ENCODE peak calls at places on chromosomes 7 and 10, in ten cellular contexts. I is heart left ventricle, B is IMR-90, L is adrenal gland, Y is prostate gland, F is ovary, P is upper lobe of left lung, E is transverse colon, Q is body of pancreas, V is sigmoid colon. J is an unnamed sample. For H3K4me1, the result is how much of the 10 kb centered on the place peaks cover.

GRCh38 chr10:44593952-44594351 is 209.1 kb upstream of the CXCL12 start:
- DNase-seq in P (no peak), I (no peak), V (no peak), Y (no peak), F (no peak), L (no peak), B (no peak), E (no peak), Q (peak), J (no peak)

GRCh38 chr7:114979388-114979787 is 57.5 kb downstream of the MDFIC start:
- DNase-seq in F (peak), L (peak), P (no peak), E (no peak), B (peak), I (no peak), Q (peak), V (peak), Y (no peak), J (no peak)

GRCh38 chr7:5143106-5143505 is 46.9 kb upstream of the WIPI2 start:
- DNase-seq in L (no peak), Q (no peak), I (no peak), E (no peak), B (no peak), Y (no peak), V (no peak), P (no peak), F (no peak), J (no peak)

GRCh38 chr7:18257711-18258110 is 230.1 kb upstream of the PRPS1L1 start:
- DNase-seq in Y (no peak), Q (no peak), I (no peak), E (no peak), L (no peak), V (no peak), F (no peak), P (no peak), B (peak), J (no peak)

GRCh38 chr10:115222039-115222438 is 128.9 kb downstream of the ATRNL1 start:
- DNase-seq in P (no peak), E (no peak), L (no peak), B (no peak), I (no peak), Q (no peak), Y (no peak), V (no peak), F (no peak), J (no peak)

GRCh38 chr10:100826983-100827818 is 81.8 kb downstream of the PAX2 start:
- DNase-seq in F (no peak), P (peak), B (no peak), V (peak), E (peak), Q (peak), I (no peak), Y (no peak), L (no peak), J (peak)

GRCh38 chr7:80680159-80680903 is 41.9 kb downstream of the CD36 start:
- DNase-seq in L (no peak), B (no peak), F (no peak), P (no peak), I (no peak), E (no peak), Y (no peak), V (no peak), Q (no peak), J (no peak)

GRCh38 chr10:73859441-73860049 is 14.8 kb downstream of the CAMK2G start:
- DNase-seq in Q (no peak), B (no peak), P (no peak), I (no peak), V (peak), E (peak), Y (no peak), L (no peak), F (no peak), J (no peak)

GRCh38 chr10:5497289-5497688 is 2.1 kb downstream of the CALML5 start:
- DNase-seq in L (no peak), I (no peak), Y (no peak), F (no peak), B (no peak), P (no peak), V (no peak), Q (no peak), E (no peak), J (no peak)

GRCh38 chr10:42753507-42754154 is 29.0 kb upstream of the BMS1 start:
- DNase-seq in I (no peak), L (peak), Y (no peak), B (no peak), F (no peak), Q (peak), V (no peak), E (no peak), P (peak), J (no peak)

GRCh38 chr7:112970771-112971170 is 115.9 kb downstream of the GPR85 start:
- DNase-seq in E (no peak), Q (no peak), I (no peak), V (no peak), P (no peak), L (no peak), Y (no peak), F (no peak), B (no peak), J (no peak)

GRCh38 chr10:53667063-53667462 is 894.5 kb upstream of the MBL2 start:
- DNase-seq in E (no peak), Q (no peak), Y (no peak), V (no peak), I (no peak), F (no peak), L (no peak), B (no peak), P (no peak), J (no peak)

GRCh38 chr10:69160809-69161225 is 19.2 kb upstream of the SUPV3L1 start:
- DNase-seq in E (no peak), V (no peak), P (no peak), Q (no peak), Y (no peak), I (no peak), L (no peak), B (peak), F (no peak), J (no peak)

GRCh38 chr10:72027498-72027897 is 60.9 kb downstream of the SPOCK2 start:
- DNase-seq in Q (no peak), B (peak), L (no peak), Y (no peak), P (no peak), E (peak), F (no peak), I (no peak), V (no peak), J (no peak)

GRCh38 chr7:46633816-46634215 is 712.7 kb upstream of the IGFBP3 start:
- DNase-seq in B (peak), E (no peak), V (no peak), L (no peak), I (no peak), P (no peak), F (no peak), Y (no peak), Q (no peak), J (no peak)

GRCh38 chr10:14605231-14605925 is 169.3 kb downstream of the FAM107B start:
- DNase-seq in F (no peak), L (no peak), E (no peak), I (no peak), P (no peak), V (no peak), Y (no peak), B (peak), Q (no peak), J (no peak)

GRCh38 chr10:17643339-17643754 is 604 bp upstream of the STAM start:
- DNase-seq in E (peak), Y (peak), F (no peak), P (peak), B (peak), L (peak), Q (peak), V (peak), I (peak), J (peak)

GRCh38 chr7:13745530-13745929 is 243.9 kb downstream of the ETV1 start:
- DNase-seq in L (no peak), E (no peak), I (no peak), B (no peak), V (no peak), F (no peak), P (no peak), Q (no peak), Y (no peak), J (no peak)

GRCh38 chr7:139691253-139691781 is 86.5 kb downstream of the HIPK2 start:
- DNase-seq in P (no peak), V (no peak), I (peak), E (peak), L (peak), Y (peak), Q (peak), F (peak), B (no peak), J (peak)

GRCh38 chr10:36119439-36119838 is 477.3 kb upstream of the FZD8 start:
- DNase-seq in L (no peak), Q (no peak), E (no peak), I (no peak), F (no peak), P (no peak), Y (no peak), V (no peak), B (no peak), J (no peak)

GRCh38 chr10:110569120-110569519 is 1.6 kb downstream of the SMC3 start:
- DNase-seq in Y (no peak), V (no peak), F (no peak), B (no peak), L (no peak), P (no peak), E (no peak), I (no peak), Q (no peak), J (no peak)

GRCh38 chr7:122310119-122311021 is 5.8 kb upstream of the FEZF1 start:
- DNase-seq in F (no peak), V (no peak), Y (no peak), E (no peak), L (peak), I (peak), B (no peak), Q (no peak), P (peak), J (no peak)

GRCh38 chr10:77497748-77498147 is 139.9 kb downstream of the KCNMA1 start:
- DNase-seq in I (no peak), Q (no peak), F (no peak), Y (no peak), V (no peak), B (no peak), E (no peak), L (no peak), P (no peak), J (no peak)

GRCh38 chr7:101690061-101690460 is 61.0 kb upstream of the MYL10 start:
- DNase-seq in Q (no peak), F (no peak), P (no peak), L (no peak), E (peak), I (no peak), B (no peak), Y (no peak), V (no peak), J (no peak)

GRCh38 chr7:101687081-101687480 is 58.0 kb upstream of the MYL10 start:
- DNase-seq in V (no peak), Y (no peak), B (no peak), F (no peak), I (no peak), L (no peak), P (no peak), Q (no peak), E (no peak), J (no peak)

GRCh38 chr7:101688995-101689907 is 60.2 kb upstream of the MYL10 start:
- DNase-seq in V (no peak), L (no peak), I (no peak), F (no peak), Q (no peak), B (no peak), E (no peak), P (no peak), Y (no peak), J (no peak)

GRCh38 chr7:101687791-101688182 is 58.7 kb upstream of the MYL10 start:
- DNase-seq in L (no peak), V (no peak), E (no peak), P (no peak), Y (no peak), I (no peak), F (no peak), Q (no peak), B (no peak), J (no peak)

GRCh38 chr7:101688183-101688831 is 59.2 kb upstream of the MYL10 start:
- DNase-seq in P (peak), F (peak), V (peak), B (peak), Y (peak), I (peak), L (peak), E (peak), Q (peak), J (peak)
- TF ChIP-seq POLR2A in P (no peak), F (no peak), V (no peak), B (peak), Y (no peak), I (no peak), L (no peak), E (no peak), Q (no peak), J (no peak)

DNA sequence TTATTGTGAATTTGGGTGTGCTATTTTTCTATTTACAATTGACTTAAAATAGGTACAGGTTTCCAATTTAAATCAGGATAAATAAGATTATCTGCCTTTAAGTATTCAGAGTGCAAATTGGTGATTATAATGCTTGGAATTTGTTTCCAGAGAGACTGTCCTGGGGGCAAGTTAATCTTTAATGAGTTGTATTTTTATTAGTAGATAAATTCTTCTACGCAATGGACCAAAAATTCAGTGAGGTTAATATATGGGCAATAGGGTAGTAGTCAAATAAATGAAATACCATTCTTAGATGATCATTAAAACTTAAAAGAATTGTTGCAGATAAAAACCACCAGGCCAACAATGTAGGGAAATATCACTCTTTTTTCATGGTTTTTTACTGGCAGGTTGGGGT is 3.4 kb downstream of the BICC1 start:
- DNase-seq in L (no peak), Y (no peak), I (no peak), F (no peak), V (no peak), P (no peak), Q (no peak), E (no peak), B (no peak), J (no peak)
- H3K4me1 ChIP-seq in L (under half), Y (under half), I (under half), F (under half), V (under half), P (under half), Q (under half), E (under half), B (under half), J (under half)

DNA sequence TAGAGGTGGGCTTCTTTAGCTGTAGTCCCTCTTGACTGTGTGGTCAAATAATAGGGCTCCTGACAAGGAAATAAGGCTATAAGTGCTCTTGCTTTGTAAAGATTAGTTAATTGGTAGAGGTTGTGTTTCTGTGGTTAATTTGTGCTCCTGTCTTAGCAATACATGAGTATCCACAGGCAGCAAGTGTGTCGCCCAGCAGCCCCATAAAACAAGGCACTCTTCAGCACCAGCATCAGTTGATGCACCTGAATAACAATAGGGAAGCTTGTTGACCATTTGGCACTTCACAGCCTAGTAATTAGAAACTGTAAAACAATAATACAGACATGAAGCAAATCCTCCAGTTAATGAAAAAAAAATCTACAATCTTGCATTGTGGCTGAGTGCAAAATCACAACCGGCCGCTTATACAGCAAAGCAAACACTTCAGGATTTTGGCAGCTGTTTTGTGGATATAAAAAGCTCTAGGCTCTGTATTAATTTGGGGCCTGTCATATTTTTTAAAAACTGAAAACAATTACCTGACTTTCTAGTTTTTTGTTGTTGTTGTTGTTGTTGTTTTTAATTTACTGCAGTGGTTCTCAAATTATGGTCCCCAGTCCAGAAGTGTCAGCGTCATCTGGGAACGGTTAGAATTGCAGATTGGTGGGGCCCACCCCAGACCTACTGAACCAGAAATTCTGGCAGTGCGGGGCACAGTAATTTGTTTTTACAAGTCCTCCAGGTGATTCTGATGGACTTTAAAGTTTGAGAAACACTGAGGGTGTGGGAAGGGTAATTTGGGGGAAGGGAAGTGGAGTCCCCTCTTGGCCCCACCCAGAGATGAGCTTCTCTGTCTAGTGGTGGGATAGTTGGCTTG is 56.8 kb downstream of the AUTS2 start:
- DNase-seq in B (no peak), V (no peak), Q (no peak), Y (no peak), P (no peak), I (no peak), F (no peak), L (no peak), E (no peak), J (no peak)
- H3K27ac ChIP-seq in B (no peak), V (peak), Q (no peak), Y (no peak), P (peak), I (peak), F (no peak), L (no peak), E (no peak), J (no peak)

DNA sequence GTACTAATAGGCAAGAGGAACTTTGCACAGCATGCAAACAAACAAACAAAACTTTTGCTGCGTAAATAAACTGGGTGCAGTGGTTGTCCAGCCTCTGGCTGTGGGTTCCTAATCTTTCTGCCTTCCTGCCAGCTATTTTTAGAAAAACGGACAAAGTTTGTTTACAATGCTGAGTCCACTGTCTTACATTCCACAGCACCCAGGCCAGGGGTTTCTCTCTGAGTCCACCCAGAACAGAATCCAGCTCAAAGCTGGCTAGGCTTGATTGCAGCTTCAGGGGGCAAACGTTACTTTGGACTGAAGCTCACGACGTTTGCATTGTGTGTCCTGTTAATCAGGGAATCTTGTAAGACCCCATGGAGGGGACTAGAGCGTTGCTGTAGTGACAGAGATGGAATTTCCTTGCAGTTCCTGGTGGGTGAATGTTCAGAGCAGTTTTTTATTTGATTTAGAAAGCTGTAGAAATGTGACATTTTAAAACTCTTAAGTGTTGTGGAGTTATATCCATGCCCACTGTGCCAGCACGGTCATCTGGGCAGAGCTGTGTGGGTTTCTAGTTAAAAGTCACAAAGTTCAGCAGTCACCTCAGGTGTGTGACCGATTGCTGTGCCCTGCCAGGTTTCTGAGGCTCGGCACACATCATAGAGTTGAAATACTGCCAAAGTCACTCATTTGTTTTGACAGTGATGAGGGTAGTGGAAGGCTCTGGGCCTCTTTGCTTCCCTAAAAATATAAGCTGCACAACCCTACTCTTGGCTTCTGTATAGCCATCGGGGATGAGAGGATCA is 246.9 kb downstream of the STK31 start:
- DNase-seq in L (no peak), Y (no peak), E (no peak), F (no peak), V (no peak), Q (no peak), I (no peak), P (no peak), B (peak), J (no peak)
- TF ChIP-seq POLR2A in L (no peak), Y (no peak), E (no peak), F (no peak), V (no peak), Q (no peak), I (no peak), P (no peak), B (no peak), J (no peak)

GRCh38 chr10:95261926-95262325 is 28.9 kb downstream of the PDLIM1 start:
- DNase-seq in Y (no peak), Q (no peak), P (no peak), B (no peak), L (no peak), F (no peak), E (no peak), V (no peak), I (no peak), J (no peak)
- H3K4me1 ChIP-seq in Y (under half), Q (under half), P (half or more), B (under half), L (under half), F (under half), E (under half), V (under half), I (half or more), J (under half)

DNA sequence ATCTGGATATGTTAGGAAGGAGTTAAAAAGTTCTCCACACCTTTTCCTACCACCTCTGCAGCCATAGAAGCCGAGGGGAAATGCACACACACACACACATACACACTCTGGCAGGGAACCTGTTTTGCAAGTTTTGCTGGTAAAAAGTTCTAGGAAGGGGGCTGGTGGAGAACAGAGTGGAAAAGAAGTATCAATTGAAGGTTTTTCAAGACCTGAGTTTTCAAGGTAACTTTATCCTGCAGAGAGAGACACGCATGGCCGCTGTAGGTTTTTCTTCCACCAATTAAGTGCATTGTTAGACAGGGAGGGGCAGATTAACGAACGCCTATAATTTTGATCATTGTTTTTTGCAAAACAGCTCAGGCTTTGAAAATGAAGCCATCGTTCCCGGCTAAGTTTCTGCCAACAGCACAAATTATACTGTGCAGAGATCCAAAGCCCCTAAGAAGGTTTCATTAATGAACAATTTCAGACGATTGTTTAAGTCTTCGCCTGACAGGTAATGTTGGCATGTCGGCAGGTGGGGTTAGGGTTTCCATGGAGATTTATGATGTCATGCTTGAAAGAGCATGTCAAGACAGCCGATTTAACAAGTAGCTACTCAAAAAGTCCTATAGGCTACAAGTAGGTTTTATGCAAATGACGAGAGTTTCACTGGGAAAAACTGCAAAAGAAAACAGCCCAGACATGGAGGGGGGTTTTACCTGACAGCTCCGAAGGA is 29.7 kb downstream of the KIAA1217 start:
- DNase-seq in B (no peak), L (no peak), Q (peak), P (no peak), E (peak), V (no peak), F (no peak), I (no peak), Y (peak), J (no peak)
- H3K27ac ChIP-seq in B (no peak), L (no peak), Q (peak), P (peak), E (peak), V (peak), F (no peak), I (no peak), Y (peak), J (no peak)

GRCh38 chr10:11242443-11243386 is 225.0 kb downstream of the CELF2 start:
- DNase-seq in E (peak), P (peak), Q (no peak), F (peak), V (no peak), L (peak), Y (no peak), B (peak), I (peak), J (peak)
- TF ChIP-seq POLR2A in E (no peak), P (no peak), Q (no peak), F (no peak), V (no peak), L (no peak), Y (no peak), B (no peak), I (no peak), J (no peak)

J was measured in Peyer's patch.